ENCODE peak calls at places on chromosome 7, in six cellular contexts. K is NCI-H510A treated with DMSO at 0.1 percent for 48 hours, A is MM.1S, Q is cardiac fibroblast, Y is amniotic stem cell, R is AG08395. P is an unnamed sample.

GRCh38 chr7:4268040-4268965 is 413.8 kb upstream of the FOXK1 start:
- DNase-seq in A (no peak), Q (no peak), R (no peak), K (no peak), Y (no peak), P (no peak)

GRCh38 chr7:143238289-143238995 is 16.6 kb downstream of the TAS2R40 start:
- DNase-seq in Y (no peak), A (no peak), Q (peak), R (no peak), K (no peak), P (no peak)

GRCh38 chr7:121447191-121447920 is 51.2 kb upstream of the FAM3C start:
- DNase-seq in K (no peak), Y (no peak), A (no peak), Q (no peak), R (peak), P (no peak)

GRCh38 chr7:24401628-24402593 is 117.9 kb downstream of the NPY start:
- DNase-seq in K (peak), A (peak), Q (peak), R (peak), Y (peak), P (no peak)

GRCh38 chr7:4725014-4725951 is 43.2 kb downstream of the FOXK1 start:
- DNase-seq in A (peak), R (peak), Y (peak), K (no peak), Q (peak), P (no peak)

GRCh38 chr7:23247602-23248335 is 1.2 kb downstream of the GPNMB start:
- DNase-seq in Q (peak), R (peak), A (no peak), Y (no peak), K (no peak), P (no peak)

GRCh38 chr7:96548664-96549063 is 161.0 kb downstream of the SEM1 start:
- DNase-seq in R (no peak), Y (no peak), K (peak), A (no peak), Q (peak), P (no peak)

GRCh38 chr7:95716357-95717122 is 55.8 kb upstream of the DYNC1I1 start:
- DNase-seq in R (no peak), Y (no peak), K (no peak), Q (no peak), A (no peak), P (no peak)

GRCh38 chr7:100623951-100624824 is 11.8 kb downstream of the MOSPD3 start:
- DNase-seq in Q (no peak), A (no peak), K (no peak), R (no peak), Y (no peak), P (no peak)

GRCh38 chr7:141288626-141289025 is 214.8 kb downstream of the TMEM178B start:
- DNase-seq in K (no peak), Y (no peak), R (no peak), Q (no peak), A (no peak), P (no peak)

GRCh38 chr7:6288270-6288860 is 15.9 kb upstream of the CYTH3 start:
- DNase-seq in Q (no peak), A (no peak), Y (no peak), R (no peak), K (no peak), P (no peak)

GRCh38 chr7:55965805-55966421 is 1.5 kb downstream of the NIPSNAP2 start:
- DNase-seq in K (peak), A (no peak), Y (peak), R (peak), Q (no peak), P (no peak)

GRCh38 chr7:84081973-84082522 is 112.5 kb downstream of the SEMA3A start:
- DNase-seq in K (no peak), Q (no peak), Y (no peak), R (no peak), A (no peak), P (no peak)

GRCh38 chr7:131546126-131546525 is 10.3 kb downstream of the PODXL start:
- DNase-seq in Y (no peak), A (peak), K (peak), R (no peak), Q (no peak), P (no peak)

GRCh38 chr7:947391-948210 is 6.9 kb downstream of the ADAP1 start:
- DNase-seq in K (no peak), R (no peak), Q (no peak), Y (no peak), A (no peak), P (no peak)

GRCh38 chr7:24466109-24466768 is 107.0 kb upstream of the PALS2 start:
- DNase-seq in Q (no peak), Y (no peak), A (no peak), K (no peak), R (no peak), P (no peak)

GRCh38 chr7:76358053-76358477 is 726 bp downstream of the YWHAG start:
- DNase-seq in A (peak), Y (no peak), R (peak), K (no peak), Q (peak), P (no peak)

GRCh38 chr7:3404490-3404889 is 103.4 kb downstream of the SDK1 start:
- DNase-seq in R (no peak), K (no peak), Y (no peak), Q (peak), A (no peak), P (no peak)

GRCh38 chr7:16484453-16485158 is 19.1 kb upstream of the SOSTDC1 start:
- DNase-seq in R (no peak), Q (peak), A (no peak), Y (no peak), K (peak), P (no peak)

GRCh38 chr7:50356212-50356944 is 51.9 kb downstream of the IKZF1 start:
- DNase-seq in Q (no peak), R (no peak), K (no peak), A (no peak), Y (no peak), P (no peak)

GRCh38 chr7:29156798-29157461 is 10.6 kb upstream of the CPVL start:
- DNase-seq in R (no peak), K (no peak), Y (no peak), Q (no peak), A (no peak), P (no peak)

GRCh38 chr7:83161851-83162401 is 758 bp downstream of the PCLO start:
- DNase-seq in Y (no peak), A (no peak), K (no peak), Q (no peak), R (no peak), P (no peak)

GRCh38 chr7:28686418-28686800 is 271.7 kb downstream of the TRIL start:
- DNase-seq in Y (peak), A (no peak), R (peak), K (no peak), Q (peak), P (no peak)

GRCh38 chr7:21355406-21355874 is 72.4 kb upstream of the SP4 start:
- DNase-seq in Q (no peak), R (no peak), K (no peak), A (peak), Y (no peak), P (peak)

GRCh38 chr7:143279186-143280098 is 5.3 kb upstream of the TMEM139 start:
- DNase-seq in K (no peak), A (no peak), R (peak), Q (peak), Y (peak), P (no peak)

GRCh38 chr7:12162420-12163113 is 48.5 kb upstream of the TMEM106B start:
- DNase-seq in K (no peak), Q (peak), R (no peak), A (no peak), Y (peak), P (no peak)

GRCh38 chr7:29007127-29007526 is 49.0 kb upstream of the TRIL start:
- DNase-seq in K (no peak), R (no peak), A (no peak), Y (no peak), Q (no peak), P (no peak)

GRCh38 chr7:82726038-82726800 is 282.6 kb upstream of the CACNA2D1 start:
- DNase-seq in Q (no peak), R (no peak), Y (no peak), A (no peak), K (peak), P (no peak)

GRCh38 chr7:1105189-1105588 is 17.3 kb downstream of the GPER1 start:
- DNase-seq in Y (no peak), Q (no peak), K (no peak), A (no peak), R (no peak), P (peak)

GRCh38 chr7:81005254-81005653 is 86.4 kb upstream of the SEMA3C start:
- DNase-seq in Y (no peak), K (no peak), R (no peak), A (no peak), Q (no peak), P (no peak)

P was measured in GM12878.